ENCODE peak calls at places on chromosomes 6 and 20, in nine cellular contexts. I, T, Q, Z, K, F, U, A and P are unnamed samples.

GRCh38 chr6:26514984-26515383 is 14.9 kb downstream of the BTN1A1 start:
- DNase-seq in I (no peak), T (no peak), Q (no peak), Z (no peak), K (no peak), F (no peak), U (no peak), A (no peak), P (no peak)

GRCh38 chr6:34324738-34325444 is 67.6 kb downstream of the NUDT3 start:
- DNase-seq in I (no peak), T (peak), Q (no peak), Z (peak), K (peak), F (no peak), U (no peak), A (peak), P (no peak)

GRCh38 chr20:47355489-47356219 is 845 bp downstream of the ZMYND8 start:
- DNase-seq in I (no peak), T (no peak), Q (no peak), Z (peak), K (no peak), F (no peak), U (no peak), A (no peak), P (no peak)

GRCh38 chr20:56439784-56440291 is 27.8 kb downstream of the CASS4 start:
- DNase-seq in I (no peak), T (peak), Q (no peak), Z (peak), K (no peak), F (peak), U (no peak), A (peak), P (no peak)

GRCh38 chr6:15662246-15663056 is at the start of gene DTNBP1:
- DNase-seq in I (peak), T (no peak), Q (peak), Z (peak), K (peak), F (peak), U (peak), A (peak), P (peak)

GRCh38 chr6:137641474-137642077 is 147.4 kb upstream of the OLIG3 start:
- DNase-seq in I (peak), T (peak), Q (peak), Z (peak), K (peak), F (peak), U (no peak), A (peak), P (peak)

GRCh38 chr20:59428441-59429205 is 128.2 kb downstream of the EDN3 start:
- DNase-seq in I (no peak), T (no peak), Q (no peak), Z (no peak), K (no peak), F (no peak), U (no peak), A (no peak), P (peak)

GRCh38 chr20:3935295-3935955 is 46.2 kb downstream of the PANK2 start:
- DNase-seq in I (no peak), T (no peak), Q (no peak), Z (peak), K (peak), F (no peak), U (no peak), A (peak), P (no peak)

GRCh38 chr6:167093922-167094432 is 28.9 kb upstream of the CCR6 start:
- DNase-seq in I (no peak), T (no peak), Q (no peak), Z (no peak), K (peak), F (no peak), U (no peak), A (no peak), P (no peak)

GRCh38 chr6:15431762-15432495 is 186.1 kb downstream of the JARID2 start:
- DNase-seq in I (no peak), T (no peak), Q (no peak), Z (peak), K (no peak), F (peak), U (no peak), A (peak), P (no peak)

GRCh38 chr6:74932214-74932923 is 273.5 kb downstream of the COL12A1 start:
- DNase-seq in I (no peak), T (no peak), Q (no peak), Z (peak), K (no peak), F (peak), U (no peak), A (no peak), P (no peak)

GRCh38 chr20:10523438-10523837 is 88.3 kb downstream of the SLX4IP start:
- DNase-seq in I (no peak), T (no peak), Q (no peak), Z (no peak), K (no peak), F (no peak), U (no peak), A (no peak), P (no peak)

GRCh38 chr6:157539900-157540752 is 159.1 kb downstream of the ZDHHC14 start:
- DNase-seq in I (no peak), T (no peak), Q (no peak), Z (no peak), K (no peak), F (no peak), U (no peak), A (no peak), P (no peak)

GRCh38 chr6:56764081-56764566 is 121.4 kb upstream of the DST start:
- DNase-seq in I (no peak), T (no peak), Q (no peak), Z (peak), K (no peak), F (peak), U (no peak), A (no peak), P (no peak)

GRCh38 chr6:117547688-117548621 is 54.4 kb downstream of the GOPC start:
- DNase-seq in I (no peak), T (no peak), Q (no peak), Z (peak), K (peak), F (peak), U (no peak), A (peak), P (peak)

GRCh38 chr6:14822689-14823088 is 423.2 kb upstream of the JARID2 start:
- DNase-seq in I (no peak), T (no peak), Q (no peak), Z (no peak), K (no peak), F (peak), U (no peak), A (no peak), P (no peak)

GRCh38 chr6:160420969-160421556 is 72.9 kb downstream of the SLC22A3 start:
- DNase-seq in I (no peak), T (no peak), Q (no peak), Z (peak), K (no peak), F (no peak), U (no peak), A (no peak), P (no peak)

GRCh38 chr6:44925100-44925739 is 402.9 kb upstream of the RUNX2 start:
- DNase-seq in I (peak), T (no peak), Q (peak), Z (peak), K (no peak), F (peak), U (no peak), A (peak), P (peak)

GRCh38 chr6:149909701-149910470 is 12.0 kb upstream of the RAET1E start:
- DNase-seq in I (no peak), T (no peak), Q (no peak), Z (no peak), K (no peak), F (no peak), U (no peak), A (no peak), P (no peak)

GRCh38 chr20:24917797-24918578 is 31.1 kb upstream of the CST7 start:
- DNase-seq in I (peak), T (peak), Q (peak), Z (peak), K (peak), F (peak), U (no peak), A (peak), P (peak)

GRCh38 chr20:56736285-56736857 is 107.3 kb downstream of the TFAP2C start:
- DNase-seq in I (no peak), T (no peak), Q (no peak), Z (no peak), K (no peak), F (no peak), U (no peak), A (no peak), P (no peak)

GRCh38 chr20:36317675-36318074 is 11.5 kb downstream of the DLGAP4 start:
- DNase-seq in I (no peak), T (no peak), Q (no peak), Z (no peak), K (no peak), F (no peak), U (no peak), A (no peak), P (no peak)

GRCh38 chr20:44031001-44031574 is 116.4 kb downstream of the TOX2 start:
- DNase-seq in I (no peak), T (no peak), Q (no peak), Z (no peak), K (no peak), F (no peak), U (no peak), A (no peak), P (no peak)

GRCh38 chr6:37906121-37906520 is 86.6 kb downstream of the ZFAND3 start:
- DNase-seq in I (no peak), T (no peak), Q (no peak), Z (no peak), K (no peak), F (peak), U (no peak), A (no peak), P (no peak)

GRCh38 chr6:5442946-5443345 is 181.6 kb downstream of the FARS2 start:
- DNase-seq in I (no peak), T (no peak), Q (no peak), Z (no peak), K (no peak), F (no peak), U (no peak), A (no peak), P (no peak)

GRCh38 chr6:156587751-156588301 is 189.4 kb upstream of the ARID1B start:
- DNase-seq in I (no peak), T (no peak), Q (no peak), Z (no peak), K (no peak), F (no peak), U (no peak), A (no peak), P (no peak)

GRCh38 chr6:140537834-140538680 is 1163.6 kb upstream of the CITED2 start:
- DNase-seq in I (no peak), T (peak), Q (peak), Z (peak), K (peak), F (peak), U (no peak), A (peak), P (no peak)

GRCh38 chr6:106116125-106116524 is 30.0 kb downstream of the PRDM1 start:
- DNase-seq in I (no peak), T (no peak), Q (no peak), Z (peak), K (peak), F (no peak), U (no peak), A (peak), P (no peak)

GRCh38 chr6:3314176-3314575 is 55.4 kb downstream of the PSMG4 start:
- DNase-seq in I (no peak), T (no peak), Q (no peak), Z (no peak), K (no peak), F (no peak), U (no peak), A (no peak), P (no peak)

GRCh38 chr6:3751019-3751729 is at the start of gene PXDC1:
- DNase-seq in I (no peak), T (no peak), Q (no peak), Z (no peak), K (no peak), F (no peak), U (no peak), A (no peak), P (no peak)

GRCh38 chr6:51077967-51078518 is 259.4 kb downstream of the TFAP2B start:
- DNase-seq in I (no peak), T (no peak), Q (no peak), Z (peak), K (no peak), F (no peak), U (no peak), A (no peak), P (no peak)

GRCh38 chr6:100353276-100354015 is 111.3 kb downstream of the SIM1 start:
- DNase-seq in I (no peak), T (no peak), Q (no peak), Z (peak), K (no peak), F (peak), U (no peak), A (peak), P (no peak)

GRCh38 chr6:143620461-143620860 is 57.3 kb upstream of the PHACTR2 start:
- DNase-seq in I (no peak), T (peak), Q (no peak), Z (peak), K (no peak), F (peak), U (no peak), A (peak), P (no peak)

GRCh38 chr6:73519943-73520687 is 717 bp downstream of the EEF1A1 start:
- DNase-seq in I (peak), T (no peak), Q (peak), Z (peak), K (peak), F (peak), U (no peak), A (peak), P (no peak)

GRCh38 chr20:47272893-47273590 is 83.5 kb downstream of the ZMYND8 start:
- DNase-seq in I (peak), T (no peak), Q (peak), Z (peak), K (peak), F (peak), U (no peak), A (peak), P (peak)

GRCh38 chr20:3686867-3687321 is 5.1 kb upstream of the ADAM33 start:
- DNase-seq in I (no peak), T (peak), Q (no peak), Z (peak), K (peak), F (peak), U (no peak), A (peak), P (no peak)

GRCh38 chr20:17594443-17594842 is 24.6 kb downstream of the DSTN start:
- DNase-seq in I (no peak), T (no peak), Q (no peak), Z (peak), K (no peak), F (no peak), U (no peak), A (peak), P (no peak)

GRCh38 chr6:13186861-13187260 is 141.5 kb downstream of the TBC1D7 start:
- DNase-seq in I (no peak), T (no peak), Q (no peak), Z (no peak), K (no peak), F (no peak), U (no peak), A (no peak), P (no peak)

GRCh38 chr6:168122521-168122920 is 43.5 kb upstream of the FRMD1 start:
- DNase-seq in I (no peak), T (no peak), Q (no peak), Z (no peak), K (no peak), F (no peak), U (no peak), A (no peak), P (no peak)

GRCh38 chr6:163863565-163863964 is 449.0 kb downstream of the QKI start:
- DNase-seq in I (no peak), T (no peak), Q (no peak), Z (no peak), K (no peak), F (no peak), U (no peak), A (no peak), P (no peak)